ENCODE peak calls at places on chromosomes 16 and 17, in eight cellular contexts. One of them, this sample, is unnamed.

GRCh38 chr16:75471723-75472634 is 7.5 kb upstream of the TMEM170A start:
- DNase-seq in HFFc6: peak
- DNase-seq in kidney: peak
- DNase-seq in hepatocyte: peak
- DNase-seq in astrocyte of the spinal cord: peak
- DNase-seq in foreskin fibroblast: peak
- DNase-seq in left ventricle myocardium inferior: no peak
- DNase-seq in omental fat pad: no peak
- DNase-seq in this sample: no peak

GRCh38 chr17:40605301-40605700 is 40.0 kb upstream of the CCR7 start:
- DNase-seq in HFFc6: no peak
- DNase-seq in kidney: no peak
- DNase-seq in hepatocyte: no peak
- DNase-seq in astrocyte of the spinal cord: no peak
- DNase-seq in foreskin fibroblast: no peak
- DNase-seq in left ventricle myocardium inferior: no peak
- DNase-seq in omental fat pad: no peak
- DNase-seq in this sample: no peak

GRCh38 chr17:53061446-53061845 is 761.3 kb upstream of the KIF2B start:
- DNase-seq in HFFc6: no peak
- DNase-seq in kidney: no peak
- DNase-seq in hepatocyte: peak
- DNase-seq in astrocyte of the spinal cord: no peak
- DNase-seq in foreskin fibroblast: no peak
- DNase-seq in left ventricle myocardium inferior: no peak
- DNase-seq in omental fat pad: no peak
- DNase-seq in this sample: no peak

GRCh38 chr16:1335211-1335971 is 1.9 kb downstream of the BAIAP3 start:
- DNase-seq in HFFc6: no peak
- DNase-seq in kidney: no peak
- DNase-seq in hepatocyte: no peak
- DNase-seq in astrocyte of the spinal cord: no peak
- DNase-seq in foreskin fibroblast: no peak
- DNase-seq in left ventricle myocardium inferior: no peak
- DNase-seq in omental fat pad: no peak
- DNase-seq in this sample: no peak

GRCh38 chr17:63911657-63912100 is 621 bp upstream of the CSHL1 start:
- DNase-seq in HFFc6: no peak
- DNase-seq in kidney: no peak
- DNase-seq in hepatocyte: peak
- DNase-seq in astrocyte of the spinal cord: no peak
- DNase-seq in foreskin fibroblast: no peak
- DNase-seq in left ventricle myocardium inferior: no peak
- DNase-seq in omental fat pad: no peak
- DNase-seq in this sample: peak

GRCh38 chr17:39116224-39116623 is 35.2 kb downstream of the PLXDC1 start:
- DNase-seq in HFFc6: no peak
- DNase-seq in kidney: no peak
- DNase-seq in hepatocyte: no peak
- DNase-seq in astrocyte of the spinal cord: no peak
- DNase-seq in foreskin fibroblast: no peak
- DNase-seq in left ventricle myocardium inferior: no peak
- DNase-seq in omental fat pad: no peak
- DNase-seq in this sample: no peak

GRCh38 chr17:9875441-9875840 is 29.6 kb downstream of the RCVRN start:
- DNase-seq in HFFc6: peak
- DNase-seq in kidney: no peak
- DNase-seq in hepatocyte: peak
- DNase-seq in astrocyte of the spinal cord: peak
- DNase-seq in foreskin fibroblast: peak
- DNase-seq in left ventricle myocardium inferior: no peak
- DNase-seq in omental fat pad: no peak
- DNase-seq in this sample: no peak

GRCh38 chr16:89010210-89010925 is 33.4 kb upstream of the CBFA2T3 start:
- DNase-seq in HFFc6: no peak
- DNase-seq in kidney: peak
- DNase-seq in hepatocyte: no peak
- DNase-seq in astrocyte of the spinal cord: no peak
- DNase-seq in foreskin fibroblast: no peak
- DNase-seq in left ventricle myocardium inferior: no peak
- DNase-seq in omental fat pad: no peak
- DNase-seq in this sample: no peak

GRCh38 chr17:32314636-32315035 is 27.3 kb downstream of the C17orf75 start:
- DNase-seq in HFFc6: no peak
- DNase-seq in kidney: no peak
- DNase-seq in hepatocyte: no peak
- DNase-seq in astrocyte of the spinal cord: no peak
- DNase-seq in foreskin fibroblast: no peak
- DNase-seq in left ventricle myocardium inferior: no peak
- DNase-seq in omental fat pad: no peak
- DNase-seq in this sample: no peak

GRCh38 chr17:40448213-40448638 is 5.0 kb downstream of the IGFBP4 start:
- DNase-seq in HFFc6: no peak
- DNase-seq in kidney: no peak
- DNase-seq in hepatocyte: no peak
- DNase-seq in astrocyte of the spinal cord: no peak
- DNase-seq in foreskin fibroblast: no peak
- DNase-seq in left ventricle myocardium inferior: no peak
- DNase-seq in omental fat pad: no peak
- DNase-seq in this sample: no peak

GRCh38 chr17:83131268-83132011 is 52.0 kb downstream of the METRNL start:
- DNase-seq in HFFc6: no peak
- DNase-seq in kidney: peak
- DNase-seq in hepatocyte: no peak
- DNase-seq in astrocyte of the spinal cord: no peak
- DNase-seq in foreskin fibroblast: no peak
- DNase-seq in left ventricle myocardium inferior: no peak
- DNase-seq in omental fat pad: no peak
- DNase-seq in this sample: no peak

GRCh38 chr17:82753516-82753915 is 1.7 kb downstream of the TBCD start:
- DNase-seq in HFFc6: no peak
- DNase-seq in kidney: no peak
- DNase-seq in hepatocyte: no peak
- DNase-seq in astrocyte of the spinal cord: no peak
- DNase-seq in foreskin fibroblast: no peak
- DNase-seq in left ventricle myocardium inferior: no peak
- DNase-seq in omental fat pad: no peak
- DNase-seq in this sample: no peak

GRCh38 chr17:78231991-78232759 is 744 bp downstream of the TMEM235 start:
- DNase-seq in HFFc6: no peak
- DNase-seq in kidney: peak
- DNase-seq in hepatocyte: peak
- DNase-seq in astrocyte of the spinal cord: no peak
- DNase-seq in foreskin fibroblast: no peak
- DNase-seq in left ventricle myocardium inferior: no peak
- DNase-seq in omental fat pad: no peak
- DNase-seq in this sample: no peak

GRCh38 chr16:17273142-17273561 is 197.6 kb downstream of the XYLT1 start:
- DNase-seq in HFFc6: peak
- DNase-seq in kidney: no peak
- DNase-seq in hepatocyte: peak
- DNase-seq in astrocyte of the spinal cord: peak
- DNase-seq in foreskin fibroblast: peak
- DNase-seq in left ventricle myocardium inferior: no peak
- DNase-seq in omental fat pad: no peak
- DNase-seq in this sample: no peak

GRCh38 chr16:47424846-47425245 is 36.0 kb downstream of the ITFG1 start:
- DNase-seq in HFFc6: no peak
- DNase-seq in kidney: no peak
- DNase-seq in hepatocyte: no peak
- DNase-seq in astrocyte of the spinal cord: no peak
- DNase-seq in foreskin fibroblast: no peak
- DNase-seq in left ventricle myocardium inferior: no peak
- DNase-seq in omental fat pad: no peak
- DNase-seq in this sample: no peak

GRCh38 chr16:10776280-10776679 is 32.6 kb downstream of the NUBP1 start:
- DNase-seq in HFFc6: no peak
- DNase-seq in kidney: no peak
- DNase-seq in hepatocyte: no peak
- DNase-seq in astrocyte of the spinal cord: no peak
- DNase-seq in foreskin fibroblast: no peak
- DNase-seq in left ventricle myocardium inferior: no peak
- DNase-seq in omental fat pad: no peak
- DNase-seq in this sample: no peak

GRCh38 chr16:85613609-85614337 is 651 bp downstream of the GSE1 start:
- DNase-seq in HFFc6: peak
- DNase-seq in kidney: peak
- DNase-seq in hepatocyte: peak
- DNase-seq in astrocyte of the spinal cord: no peak
- DNase-seq in foreskin fibroblast: no peak
- DNase-seq in left ventricle myocardium inferior: peak
- DNase-seq in omental fat pad: no peak
- DNase-seq in this sample: peak

GRCh38 chr17:83062818-83063671 is 16.4 kb upstream of the METRNL start:
- DNase-seq in HFFc6: no peak
- DNase-seq in kidney: peak
- DNase-seq in hepatocyte: no peak
- DNase-seq in astrocyte of the spinal cord: no peak
- DNase-seq in foreskin fibroblast: no peak
- DNase-seq in left ventricle myocardium inferior: no peak
- DNase-seq in omental fat pad: peak
- DNase-seq in this sample: peak

GRCh38 chr16:24685539-24686432 is 43.7 kb upstream of the TNRC6A start:
- DNase-seq in HFFc6: peak
- DNase-seq in kidney: peak
- DNase-seq in hepatocyte: peak
- DNase-seq in astrocyte of the spinal cord: peak
- DNase-seq in foreskin fibroblast: peak
- DNase-seq in left ventricle myocardium inferior: peak
- DNase-seq in omental fat pad: no peak
- DNase-seq in this sample: no peak

GRCh38 chr16:77468831-77469230 is 34.0 kb upstream of the ADAMTS18 start:
- DNase-seq in HFFc6: no peak
- DNase-seq in kidney: no peak
- DNase-seq in hepatocyte: no peak
- DNase-seq in astrocyte of the spinal cord: no peak
- DNase-seq in foreskin fibroblast: no peak
- DNase-seq in left ventricle myocardium inferior: no peak
- DNase-seq in omental fat pad: no peak
- DNase-seq in this sample: no peak

GRCh38 chr16:12573730-12574383 is 229.8 kb downstream of the CPPED1 start:
- DNase-seq in HFFc6: no peak
- DNase-seq in kidney: no peak
- DNase-seq in hepatocyte: peak
- DNase-seq in astrocyte of the spinal cord: peak
- DNase-seq in foreskin fibroblast: peak
- DNase-seq in left ventricle myocardium inferior: peak
- DNase-seq in omental fat pad: no peak
- DNase-seq in this sample: no peak

GRCh38 chr17:47604268-47604927 is 45.3 kb upstream of the KPNB1 start:
- DNase-seq in HFFc6: peak
- DNase-seq in kidney: no peak
- DNase-seq in hepatocyte: no peak
- DNase-seq in astrocyte of the spinal cord: peak
- DNase-seq in foreskin fibroblast: no peak
- DNase-seq in left ventricle myocardium inferior: peak
- DNase-seq in omental fat pad: no peak
- DNase-seq in this sample: no peak

DNA sequence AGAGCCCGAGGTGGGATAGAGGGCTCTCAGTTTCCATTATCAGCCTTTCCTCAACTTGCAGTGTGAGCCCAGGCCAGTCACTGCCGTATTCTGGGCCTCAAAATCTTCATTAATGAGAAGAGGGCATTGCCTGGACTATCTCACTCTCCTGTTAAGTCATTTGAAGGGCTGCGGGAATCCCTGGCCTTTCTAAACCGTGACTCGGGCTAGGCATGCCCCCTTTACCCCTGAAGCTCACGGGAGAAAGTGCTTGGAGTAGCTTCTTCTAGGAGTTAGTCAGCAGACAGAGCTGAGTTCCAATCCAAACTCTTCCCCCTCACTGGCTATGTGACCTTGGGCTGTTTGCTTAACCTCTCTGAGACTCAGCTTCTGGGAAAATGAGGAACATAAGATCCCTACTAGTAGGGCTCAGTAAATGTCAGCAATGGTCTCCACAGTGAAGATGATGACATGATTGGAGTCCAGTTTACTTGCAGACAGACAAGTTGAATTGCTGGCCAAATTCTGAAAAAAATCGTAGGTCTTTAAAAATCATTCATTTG is 5.7 kb upstream of the B9D1 start:
- DNase-seq in HFFc6: no peak
- DNase-seq in kidney: no peak
- DNase-seq in hepatocyte: no peak
- DNase-seq in astrocyte of the spinal cord: peak
- DNase-seq in foreskin fibroblast: peak
- DNase-seq in left ventricle myocardium inferior: no peak
- DNase-seq in omental fat pad: no peak
- DNase-seq in this sample: no peak
- TF ChIP-seq CTCF in HFFc6: no peak
- TF ChIP-seq CTCF in kidney: no peak
- TF ChIP-seq CTCF in hepatocyte: no peak
- TF ChIP-seq CTCF in astrocyte of the spinal cord: no peak
- TF ChIP-seq CTCF in foreskin fibroblast: no peak
- TF ChIP-seq CTCF in left ventricle myocardium inferior: no peak
- TF ChIP-seq CTCF in omental fat pad: no peak
- TF ChIP-seq CTCF in this sample: no peak

DNA sequence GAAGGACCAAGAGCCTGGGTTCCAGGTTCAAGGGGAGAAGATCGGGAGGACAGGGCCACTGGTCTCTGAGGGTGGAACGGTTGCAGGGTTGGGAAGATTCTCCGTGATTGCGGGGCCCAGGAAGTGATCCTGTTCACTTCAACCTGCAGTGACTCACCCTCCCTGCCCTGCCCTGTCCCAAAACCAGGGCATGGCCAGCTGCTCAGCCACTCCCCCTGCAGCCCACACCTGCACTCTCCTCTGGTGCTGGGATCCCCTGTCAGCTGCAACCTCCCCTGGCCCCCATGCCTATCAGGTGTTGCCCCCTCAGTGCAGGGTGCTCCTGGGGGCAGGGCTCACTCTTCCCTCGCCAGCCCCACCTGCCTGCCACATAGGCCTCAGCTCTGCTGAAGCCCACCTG is 1.1 kb downstream of the RUNDC3A start:
- DNase-seq in HFFc6: no peak
- DNase-seq in kidney: no peak
- DNase-seq in hepatocyte: no peak
- DNase-seq in astrocyte of the spinal cord: no peak
- DNase-seq in foreskin fibroblast: no peak
- DNase-seq in left ventricle myocardium inferior: no peak
- DNase-seq in omental fat pad: no peak
- DNase-seq in this sample: no peak
- TF ChIP-seq CTCF in HFFc6: no peak
- TF ChIP-seq CTCF in kidney: no peak
- TF ChIP-seq CTCF in hepatocyte: no peak
- TF ChIP-seq CTCF in astrocyte of the spinal cord: no peak
- TF ChIP-seq CTCF in foreskin fibroblast: no peak
- TF ChIP-seq CTCF in left ventricle myocardium inferior: no peak
- TF ChIP-seq CTCF in omental fat pad: no peak
- TF ChIP-seq CTCF in this sample: no peak

GRCh38 chr16:57527027-57527426 is 9.3 kb downstream of the CCDC102A start:
- DNase-seq in HFFc6: no peak
- DNase-seq in kidney: peak
- DNase-seq in hepatocyte: no peak
- DNase-seq in astrocyte of the spinal cord: no peak
- DNase-seq in foreskin fibroblast: no peak
- DNase-seq in left ventricle myocardium inferior: no peak
- DNase-seq in omental fat pad: no peak
- DNase-seq in this sample: no peak
- TF ChIP-seq CTCF in HFFc6: peak
- TF ChIP-seq CTCF in kidney: no peak
- TF ChIP-seq CTCF in hepatocyte: no peak
- TF ChIP-seq CTCF in astrocyte of the spinal cord: no peak
- TF ChIP-seq CTCF in foreskin fibroblast: no peak
- TF ChIP-seq CTCF in left ventricle myocardium inferior: no peak
- TF ChIP-seq CTCF in omental fat pad: no peak
- TF ChIP-seq CTCF in this sample: no peak

GRCh38 chr16:73217654-73218053 is 169.7 kb upstream of the ZFHX3 start:
- DNase-seq in HFFc6: no peak
- DNase-seq in kidney: no peak
- DNase-seq in hepatocyte: no peak
- DNase-seq in astrocyte of the spinal cord: no peak
- DNase-seq in foreskin fibroblast: no peak
- DNase-seq in left ventricle myocardium inferior: no peak
- DNase-seq in omental fat pad: no peak
- DNase-seq in this sample: no peak
- TF ChIP-seq CTCF in HFFc6: peak
- TF ChIP-seq CTCF in kidney: no peak
- TF ChIP-seq CTCF in hepatocyte: peak
- TF ChIP-seq CTCF in astrocyte of the spinal cord: peak
- TF ChIP-seq CTCF in foreskin fibroblast: no peak
- TF ChIP-seq CTCF in left ventricle myocardium inferior: no peak
- TF ChIP-seq CTCF in omental fat pad: no peak
- TF ChIP-seq CTCF in this sample: no peak

This sample was measured in activated B cell treated with CpG ODN at 0.5 μM for 24 hours.